ENCODE peak calls at places on chromosomes 4 and X, in eight cellular contexts. Y is uterus, X is mucosa of descending colon, V is hepatocyte, E is AG04450, W is right atrium auricular region, O is PC-9, K is MM.1S. H is an unnamed sample.

GRCh38 chrX:113330416-113330815 is 489.8 kb upstream of the AMOT start:
- DNase-seq in Y (no peak), X (no peak), V (no peak), E (no peak), W (no peak), O (no peak), K (no peak), H (no peak)

GRCh38 chrX:108464604-108465003 is 25.0 kb downstream of the COL4A5 start:
- DNase-seq in Y (no peak), X (no peak), V (no peak), E (no peak), W (no peak), O (no peak), K (no peak), H (no peak)

GRCh38 chr4:76036855-76037254 is 985 bp upstream of the CXCL11 start:
- DNase-seq in Y (no peak), X (no peak), V (no peak), E (no peak), W (no peak), O (no peak), K (no peak), H (no peak)

GRCh38 chrX:84487365-84488353 is 14.6 kb downstream of the HDX start:
- DNase-seq in Y (no peak), X (no peak), V (no peak), E (no peak), W (no peak), O (no peak), K (peak; percentile 57), H (peak; percentile 13)

GRCh38 chr4:15778742-15779231 is 659 bp downstream of the CD38 start:
- DNase-seq in Y (peak; percentile 24), X (peak; percentile 54), V (peak; percentile 18), E (no peak), W (no peak), O (peak; percentile 15), K (peak; percentile 87), H (peak; percentile 88)

GRCh38 chr4:39452860-39453587 is 5.7 kb downstream of the RPL9 start:
- DNase-seq in Y (no peak), X (no peak), V (no peak), E (no peak), W (no peak), O (no peak), K (no peak), H (no peak)

GRCh38 chr4:168051526-168051925 is 40.8 kb upstream of the ANXA10 start:
- DNase-seq in Y (no peak), X (no peak), V (no peak), E (no peak), W (no peak), O (no peak), K (no peak), H (no peak)

GRCh38 chr4:40550900-40551546 is 78.6 kb downstream of the RBM47 start:
- DNase-seq in Y (no peak), X (peak; percentile 59), V (peak; percentile 59), E (no peak), W (no peak), O (peak; percentile 31), K (peak; percentile 89), H (peak; percentile 84)

GRCh38 chr4:123892368-123892961 is 495.9 kb downstream of the SPRY1 start:
- DNase-seq in Y (no peak), X (no peak), V (no peak), E (no peak), W (no peak), O (no peak), K (no peak), H (no peak)

GRCh38 chr4:11011249-11011648 is 326.7 kb upstream of the CLNK start:
- DNase-seq in Y (no peak), X (no peak), V (no peak), E (no peak), W (no peak), O (no peak), K (no peak), H (no peak)

GRCh38 chr4:159390648-159391047 is 287.8 kb downstream of the RAPGEF2 start:
- DNase-seq in Y (no peak), X (peak; percentile 14), V (peak; percentile 84), E (peak; percentile 91), W (no peak), O (peak; percentile 76), K (no peak), H (no peak)

GRCh38 chrX:150570512-150570911 is 2.1 kb downstream of the MTM1 start:
- DNase-seq in Y (no peak), X (no peak), V (no peak), E (no peak), W (no peak), O (no peak), K (peak; percentile 48), H (peak; percentile 57)

GRCh38 chr4:78864405-78865024 is 74.7 kb downstream of the PAQR3 start:
- DNase-seq in Y (no peak), X (peak; percentile 63), V (peak; percentile 83), E (peak; percentile 63), W (no peak), O (no peak), K (peak; percentile 80), H (peak; percentile 85)

GRCh38 chr4:16196482-16197393 is 29.5 kb downstream of the TAPT1 start:
- DNase-seq in Y (no peak), X (peak; percentile 38), V (peak; percentile 67), E (no peak), W (no peak), O (peak; percentile 14), K (no peak), H (no peak)

GRCh38 chr4:6538586-6538985 is 36.4 kb upstream of the MAN2B2 start:
- DNase-seq in Y (no peak), X (no peak), V (no peak), E (no peak), W (no peak), O (no peak), K (no peak), H (no peak)

GRCh38 chr4:85370400-85371032 is 104.4 kb upstream of the ARHGAP24 start:
- DNase-seq in Y (no peak), X (peak; percentile 55), V (peak; percentile 58), E (no peak), W (no peak), O (peak; percentile 19), K (peak; percentile 34), H (peak; percentile 63)

GRCh38 chr4:8410641-8411271 is 29.8 kb downstream of the ACOX3 start:
- DNase-seq in Y (peak; percentile 69), X (peak; percentile 74), V (peak; percentile 80), E (no peak), W (no peak), O (peak; percentile 81), K (no peak), H (no peak)

GRCh38 chrX:129594781-129595180 is 54.7 kb downstream of the OCRL start:
- DNase-seq in Y (no peak), X (no peak), V (no peak), E (no peak), W (no peak), O (no peak), K (no peak), H (no peak)

GRCh38 chrX:135520553-135521404 is at the start of gene INTS6L:
- DNase-seq in Y (peak; percentile 78), X (peak; percentile 94), V (peak; percentile 88), E (peak; percentile 67), W (peak; percentile 94), O (no peak), K (peak; percentile 90), H (peak; percentile 93)

GRCh38 chr4:77065382-77065781 is 10.4 kb downstream of the CCNI start:
- DNase-seq in Y (no peak), X (no peak), V (no peak), E (no peak), W (no peak), O (no peak), K (no peak), H (no peak)

DNA sequence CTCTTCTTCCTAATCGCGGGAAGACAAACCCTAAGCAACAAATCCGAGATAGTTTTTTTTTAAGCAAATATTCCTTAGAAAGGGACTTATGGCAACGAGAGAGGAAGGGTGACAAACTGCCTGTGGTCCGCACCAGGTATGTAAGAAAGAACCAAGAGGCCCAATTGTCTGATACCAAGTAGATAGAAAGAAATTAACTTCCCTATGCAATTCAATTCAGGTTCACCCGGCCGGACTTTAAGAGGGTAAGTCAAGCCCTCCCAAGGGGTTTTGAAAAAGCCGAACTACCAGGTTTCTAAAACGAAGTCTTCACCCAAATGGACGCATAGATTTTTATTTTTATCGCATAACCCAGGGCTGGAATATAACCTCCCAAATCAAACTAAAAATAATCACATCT is 1.7 kb upstream of the MAB21L2 start:
- DNase-seq in Y (no peak), X (no peak), V (no peak), E (no peak), W (no peak), O (no peak), K (no peak), H (no peak)
- H3K4me3 ChIP-seq in Y (no peak overlapping the region), X (no peak overlapping the region), V (peak overlapping the region; percentile 13), E (peak overlapping the region; percentile 60), W (peak overlapping the region; percentile 34), O (no peak overlapping the region), K (no peak overlapping the region), H (no peak overlapping the region)

GRCh38 chr4:152436384-152436783 is 99.5 kb downstream of the FBXW7 start:
- DNase-seq in Y (no peak), X (no peak), V (no peak), E (no peak), W (no peak), O (no peak), K (peak; percentile 19), H (no peak)
- TF ChIP-seq CTCF in Y (no peak), X (no peak), V (no peak), E (no peak), W (no peak), O (no peak), K (peak; percentile 27), H (no peak)

GRCh38 chrX:53732797-53733196 is 46.3 kb upstream of the HUWE1 start:
- DNase-seq in Y (no peak), X (no peak), V (no peak), E (no peak), W (no peak), O (no peak), K (no peak), H (peak; percentile 63)

GRCh38 chrX:53738370-53738909 is 51.9 kb upstream of the HUWE1 start:
- DNase-seq in Y (no peak), X (no peak), V (no peak), E (no peak), W (no peak), O (no peak), K (no peak), H (no peak)
- H3K4me3 ChIP-seq in Y (no peak overlapping the region), X (no peak overlapping the region), V (no peak overlapping the region), E (no peak overlapping the region), W (no peak overlapping the region), O (no peak overlapping the region), K (no peak overlapping the region), H (no peak overlapping the region)

GRCh38 chrX:153441981-153442380 is 3.9 kb downstream of the TREX2 start:
- DNase-seq in Y (no peak), X (no peak), V (no peak), E (no peak), W (no peak), O (no peak), K (no peak), H (no peak)

GRCh38 chrX:153439977-153440376 is 5.9 kb downstream of the TREX2 start:
- DNase-seq in Y (no peak), X (no peak), V (no peak), E (no peak), W (no peak), O (no peak), K (no peak), H (no peak)

GRCh38 chrX:153442463-153442862 is 3.4 kb downstream of the TREX2 start:
- DNase-seq in Y (no peak), X (no peak), V (no peak), E (no peak), W (no peak), O (no peak), K (no peak), H (no peak)

GRCh38 chrX:153441296-153441695 is 4.6 kb downstream of the TREX2 start:
- DNase-seq in Y (no peak), X (no peak), V (no peak), E (no peak), W (no peak), O (no peak), K (no peak), H (no peak)

GRCh38 chrX:153440556-153441135 is 5.2 kb downstream of the TREX2 start:
- DNase-seq in Y (no peak), X (no peak), V (no peak), E (no peak), W (no peak), O (no peak), K (no peak), H (no peak)
- TF ChIP-seq CTCF in Y (no peak), X (no peak), V (no peak), E (no peak), W (no peak), O (no peak), K (no peak), H (no peak)

H was measured in GM12865.